ENCODE peak calls at places on chromosome 16, in six cellular contexts. K, Z, O, D, Y and N are unnamed samples.

GRCh38 chr16:13305019-13305755 is 403.8 kb downstream of the SHISA9 start:
- DNase-seq in Y (no peak), D (peak), Z (no peak), K (peak), O (no peak), N (no peak)

GRCh38 chr16:53132406-53132805 is 77.6 kb downstream of the CHD9 start:
- DNase-seq in Z (no peak), D (no peak), O (no peak), K (no peak), Y (no peak), N (no peak)

GRCh38 chr16:18969050-18969854 is 14.5 kb upstream of the TMC7 start:
- DNase-seq in D (peak), K (peak), Y (peak), Z (peak), O (peak), N (peak)

GRCh38 chr16:14194706-14195105 is 123.6 kb downstream of the MRTFB start:
- DNase-seq in K (no peak), D (no peak), O (no peak), Z (no peak), Y (no peak), N (no peak)

GRCh38 chr16:72467157-72467759 is 295.3 kb upstream of the PMFBP1 start:
- DNase-seq in O (no peak), D (peak), Y (peak), Z (peak), K (peak), N (peak)

GRCh38 chr16:9787717-9788116 is 394.5 kb downstream of the GRIN2A start:
- DNase-seq in K (no peak), Y (peak), O (no peak), D (peak), Z (no peak), N (no peak)

GRCh38 chr16:24966031-24966430 is 49.1 kb downstream of the ARHGAP17 start:
- DNase-seq in K (no peak), Y (no peak), D (no peak), Z (no peak), O (no peak), N (no peak)

GRCh38 chr16:48971571-48972071 is 310.0 kb downstream of the CBLN1 start:
- DNase-seq in K (no peak), D (peak), Y (peak), O (no peak), Z (no peak), N (no peak)

GRCh38 chr16:58678716-58679115 is 5.9 kb downstream of the SLC38A7 start:
- DNase-seq in Y (no peak), D (no peak), Z (peak), K (peak), O (no peak), N (no peak)

GRCh38 chr16:71542377-71542776 is 16.2 kb downstream of the CHST4 start:
- DNase-seq in Z (peak), K (peak), D (peak), O (no peak), Y (peak), N (peak)

GRCh38 chr16:89623511-89624232 is 10.2 kb downstream of the DPEP1 start:
- DNase-seq in K (no peak), O (no peak), D (no peak), Y (no peak), Z (no peak), N (no peak)

GRCh38 chr16:6891486-6891885 is 441.2 kb upstream of the RBFOX1 start:
- DNase-seq in Z (no peak), O (no peak), Y (no peak), K (no peak), D (peak), N (no peak)

GRCh38 chr16:51951668-51952298 is 595.2 kb downstream of the TOX3 start:
- DNase-seq in Y (no peak), K (no peak), Z (no peak), O (no peak), D (peak), N (peak)

GRCh38 chr16:54077412-54077821 is 209.2 kb downstream of the IRX3 start:
- DNase-seq in K (no peak), D (peak), Z (no peak), O (no peak), Y (no peak), N (no peak)

GRCh38 chr16:23949630-23950290 is 114.0 kb downstream of the PRKCB start:
- DNase-seq in O (no peak), D (no peak), Z (no peak), Y (no peak), K (peak), N (no peak)

GRCh38 chr16:5972747-5973146 is 875.2 kb upstream of the EEF2KMT start:
- DNase-seq in D (no peak), Z (no peak), K (no peak), Y (no peak), O (no peak), N (no peak)

GRCh38 chr16:47143329-47143676 is 442 bp downstream of the NETO2 start:
- DNase-seq in O (peak), K (peak), Y (peak), Z (peak), D (peak), N (peak)

DNA sequence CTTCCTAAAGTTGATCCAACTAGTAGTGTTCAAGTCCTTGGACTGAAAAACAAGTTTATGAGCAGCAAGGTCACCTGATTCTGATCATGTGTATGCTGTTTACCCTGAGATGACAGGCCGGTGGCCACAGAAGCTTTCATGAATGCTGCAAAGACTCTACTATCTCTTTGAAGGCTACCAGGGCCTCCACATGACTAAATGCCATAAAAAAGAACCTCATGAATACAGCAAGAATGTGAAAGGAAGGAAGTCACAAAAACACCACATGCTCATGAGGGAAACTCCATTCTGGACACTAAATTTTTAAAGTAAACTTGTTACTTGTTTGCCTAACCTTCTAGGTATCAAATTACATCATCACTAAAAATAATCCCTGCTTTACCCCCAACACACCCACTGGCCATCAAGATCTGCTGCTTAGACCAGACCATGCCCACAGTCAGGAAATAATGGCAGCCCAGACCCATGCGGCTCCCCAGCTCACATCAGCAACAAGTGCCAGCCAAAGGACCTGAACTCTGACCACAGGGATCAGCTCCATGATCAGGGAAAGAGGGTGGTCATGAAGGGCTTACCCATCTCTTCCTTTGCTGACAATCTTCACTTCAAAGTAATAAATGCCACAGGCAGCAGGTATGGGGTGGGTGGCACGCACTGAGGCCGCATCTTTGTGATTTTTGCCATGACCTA is 1.4 kb downstream of the RANBP10 start:
- DNase-seq in D (no peak), O (no peak), Y (no peak), Z (no peak), K (no peak), N (no peak)
- H3K4me3 ChIP-seq in D (no peak), O (peak), Y (peak), Z (peak), K (peak), N (peak)

DNA sequence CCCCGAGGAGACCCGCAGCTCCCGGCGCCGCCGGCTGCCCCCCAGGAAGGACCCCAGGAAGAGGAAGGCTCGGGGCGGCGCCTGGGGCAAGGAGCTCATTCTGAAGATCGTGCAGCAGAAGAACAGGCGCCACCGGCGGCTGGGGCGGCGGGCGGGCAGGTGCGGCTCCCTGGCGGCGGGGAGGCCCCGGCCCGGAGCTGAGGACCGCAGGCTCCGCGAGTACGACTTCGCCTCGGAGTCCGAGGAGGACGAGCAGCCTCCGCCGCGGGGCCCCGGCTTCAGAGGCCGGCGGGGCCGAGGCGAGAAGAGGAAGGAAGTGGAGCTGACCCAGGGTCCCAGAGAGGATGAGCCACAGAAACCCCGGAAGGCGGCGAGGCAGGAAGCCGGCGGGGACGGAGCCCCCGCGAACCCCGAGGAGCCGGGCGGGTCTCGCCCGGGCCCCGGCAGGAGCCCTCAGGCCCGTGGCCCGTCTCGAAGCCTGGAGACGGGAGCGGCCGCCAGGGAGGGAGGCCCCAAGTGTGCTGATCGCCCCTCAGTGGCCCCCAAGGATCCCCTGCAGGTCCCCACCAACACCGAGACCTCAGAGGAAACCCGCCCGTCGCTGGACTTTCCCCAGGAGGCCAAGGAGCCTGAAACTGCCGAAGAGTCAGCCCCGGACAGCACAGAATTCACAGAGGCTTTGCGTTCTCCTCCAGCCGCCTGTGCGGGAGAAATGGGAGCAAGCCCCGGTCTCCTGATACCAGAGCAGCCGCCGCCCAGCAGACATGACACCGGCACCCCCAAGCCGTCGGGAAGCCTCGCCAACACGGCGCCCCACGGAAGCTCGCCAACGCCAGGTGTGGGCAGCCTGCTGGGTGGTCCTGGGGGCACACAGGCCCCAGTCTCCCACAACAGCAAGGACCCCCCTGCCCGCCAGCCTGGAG is 22.3 kb upstream of the ZFPM1 start:
- DNase-seq in O (no peak), D (no peak), Y (no peak), K (no peak), Z (no peak), N (peak)
- H3K4me3 ChIP-seq in O (peak), D (no peak), Y (peak), K (no peak), Z (no peak), N (peak)

DNA sequence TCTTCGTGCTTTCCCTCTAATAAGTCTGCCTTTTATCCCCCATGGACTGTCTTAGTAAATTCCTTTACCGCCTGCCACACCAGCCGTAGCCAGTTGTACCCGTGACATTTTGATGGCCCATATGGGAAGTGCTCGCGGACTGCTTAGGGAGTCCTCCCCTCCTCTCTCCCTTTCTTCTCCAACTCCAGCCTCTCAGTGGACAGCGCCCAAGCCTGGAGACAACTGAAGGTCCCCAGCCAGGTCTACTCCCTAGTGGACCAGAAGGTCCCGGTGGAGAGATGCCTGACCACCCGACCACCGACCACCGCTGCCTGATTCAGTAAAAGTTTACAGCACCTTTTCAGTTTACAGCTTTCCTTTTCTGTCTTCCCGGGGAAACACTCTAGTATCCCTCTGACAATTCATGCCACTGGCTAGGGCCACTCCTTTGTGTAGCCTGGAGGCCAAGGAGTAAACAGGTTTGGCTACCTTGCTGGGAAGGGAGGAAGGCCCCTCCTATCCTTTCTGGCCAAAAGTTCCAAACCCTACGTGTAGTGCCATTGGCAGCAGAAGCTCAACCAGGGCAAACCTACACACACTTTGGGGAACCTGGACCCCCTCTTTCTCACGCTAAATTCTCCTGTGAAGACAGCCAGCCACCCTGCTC is 18.0 kb downstream of the CTRB2 start:
- DNase-seq in D (no peak), Z (no peak), O (no peak), Y (no peak), K (no peak), N (no peak)
- H3K4me3 ChIP-seq in D (no peak), Z (no peak), O (no peak), Y (no peak), K (no peak), N (no peak)

GRCh38 chr16:77434365-77435239 is at the start of gene ADAMTS18:
- DNase-seq in D (peak), Y (no peak), K (no peak), O (no peak), Z (no peak), N (peak)
- H3K4me3 ChIP-seq in D (no peak), Y (no peak), K (no peak), O (no peak), Z (no peak), N (peak)

DNA sequence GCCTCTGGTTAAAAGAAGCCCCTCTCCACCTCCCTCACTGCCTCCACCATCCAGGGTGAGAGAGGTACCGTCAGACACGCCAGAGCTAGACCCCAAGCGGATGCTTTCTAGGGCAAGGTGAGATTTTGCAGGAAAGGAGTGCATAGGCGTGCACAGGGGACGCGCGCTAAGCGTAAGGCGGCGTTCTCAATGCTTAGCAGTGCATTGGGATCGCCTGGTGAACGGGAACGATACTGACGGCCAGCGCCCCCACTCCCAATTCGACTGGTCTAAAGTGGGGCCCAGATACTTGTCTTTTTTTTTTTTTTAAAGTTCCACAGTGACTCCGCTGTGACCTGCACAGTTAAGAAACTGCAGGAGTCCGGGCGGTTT is 57.9 kb upstream of the CREBBP start:
- DNase-seq in Y (no peak), Z (no peak), O (no peak), K (no peak), D (no peak), N (no peak)
- H3K4me3 ChIP-seq in Y (peak), Z (no peak), O (peak), K (no peak), D (no peak), N (peak)

DNA sequence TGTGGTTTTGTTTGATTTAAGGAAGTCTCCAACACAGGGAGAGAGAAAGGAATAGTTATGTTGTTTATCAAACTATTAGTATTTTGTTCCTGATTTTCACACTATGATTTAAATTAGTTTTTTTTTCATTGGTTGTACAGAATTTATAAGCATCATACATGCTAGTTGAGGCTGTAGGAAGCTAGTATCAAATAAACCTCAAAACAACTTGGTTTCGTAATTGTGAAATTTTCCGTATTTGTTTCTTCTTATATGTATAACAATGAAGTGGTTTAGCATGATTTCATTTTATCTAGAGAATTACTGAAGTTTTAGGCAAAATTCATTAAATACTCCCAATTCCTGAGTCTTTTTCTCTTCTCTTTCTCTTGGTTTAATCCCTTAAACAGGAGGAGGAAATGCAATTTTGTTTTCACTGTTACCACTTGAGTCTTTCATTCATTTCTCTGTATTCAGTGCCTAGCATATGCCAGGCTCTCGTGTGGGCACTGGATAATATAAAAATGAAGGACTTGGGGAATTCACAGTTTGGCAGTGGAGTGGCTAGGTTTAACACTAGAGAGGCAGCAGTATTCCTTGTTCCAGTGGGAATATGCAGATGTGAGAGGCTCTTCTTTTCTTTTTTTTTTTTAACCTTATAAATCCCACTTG is 1.8 kb downstream of the CYLD start:
- DNase-seq in Y (no peak), Z (peak), K (no peak), O (no peak), D (no peak), N (no peak)
- H3K4me3 ChIP-seq in Y (no peak), Z (peak), K (no peak), O (peak), D (no peak), N (peak)

DNA sequence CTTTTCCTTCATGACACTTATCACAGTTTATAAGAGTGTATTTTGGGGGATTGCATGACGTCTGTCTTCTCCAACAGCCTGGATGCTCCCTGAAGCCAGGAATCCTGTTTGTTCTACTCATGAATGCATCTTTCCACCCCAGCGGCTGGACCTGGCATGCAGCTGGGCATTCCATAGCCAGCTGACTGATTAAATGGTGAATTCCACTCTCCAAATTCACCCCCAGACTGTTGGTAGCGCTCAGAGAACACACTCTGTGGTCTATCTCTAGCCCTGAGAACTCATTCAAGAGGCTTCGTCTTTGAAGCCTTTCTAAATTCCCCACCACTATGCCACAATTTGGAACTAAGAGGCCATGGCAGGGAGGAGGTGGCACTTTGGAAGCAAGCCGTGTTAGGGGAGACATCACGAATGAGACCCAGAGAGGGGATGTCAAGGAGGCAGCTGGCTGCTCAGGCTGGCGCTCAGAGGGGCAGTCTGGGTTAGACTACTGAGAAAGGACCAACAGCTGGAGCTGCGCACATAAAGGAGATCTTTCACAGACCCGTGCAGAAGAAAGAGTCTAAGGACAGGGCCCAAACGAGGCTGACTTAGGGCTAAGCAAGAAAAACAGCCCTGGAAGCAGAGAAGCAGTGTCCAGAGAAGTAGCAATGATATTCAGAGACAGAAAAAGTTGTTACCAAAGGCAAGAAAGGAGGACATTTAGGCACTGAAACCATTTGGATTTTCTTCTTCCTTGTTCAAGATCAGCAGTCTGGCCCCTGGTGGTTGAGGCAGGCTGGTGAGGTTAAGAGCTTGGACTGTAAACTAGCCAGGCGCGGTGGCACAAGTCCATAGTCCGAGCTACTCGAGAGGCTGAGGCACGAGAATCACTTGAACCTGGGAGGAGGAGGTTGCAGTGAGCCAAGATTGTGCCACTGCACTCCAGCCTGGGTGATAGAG is 42.4 kb upstream of the ZNF629 start:
- DNase-seq in Z (no peak), Y (no peak), D (peak), O (no peak), K (no peak), N (no peak)
- H3K4me3 ChIP-seq in Z (no peak), Y (no peak), D (no peak), O (no peak), K (no peak), N (no peak)

GRCh38 chr16:84504420-84505248 is at the start of gene MEAK7:
- DNase-seq in Y (peak), K (peak), O (peak), Z (peak), D (peak), N (peak)

GRCh38 chr16:84502581-84502980 is 1.9 kb downstream of the MEAK7 start:
- DNase-seq in Y (no peak), D (no peak), Z (no peak), K (no peak), O (no peak), N (no peak)

GRCh38 chr16:84505249-84506156 is 1.0 kb upstream of the MEAK7 start:
- DNase-seq in Z (peak), D (peak), O (no peak), K (peak), Y (no peak), N (no peak)

GRCh38 chr16:84502075-84502474 is 2.4 kb downstream of the MEAK7 start:
- DNase-seq in Y (no peak), D (no peak), Z (no peak), K (no peak), O (no peak), N (no peak)

DNA sequence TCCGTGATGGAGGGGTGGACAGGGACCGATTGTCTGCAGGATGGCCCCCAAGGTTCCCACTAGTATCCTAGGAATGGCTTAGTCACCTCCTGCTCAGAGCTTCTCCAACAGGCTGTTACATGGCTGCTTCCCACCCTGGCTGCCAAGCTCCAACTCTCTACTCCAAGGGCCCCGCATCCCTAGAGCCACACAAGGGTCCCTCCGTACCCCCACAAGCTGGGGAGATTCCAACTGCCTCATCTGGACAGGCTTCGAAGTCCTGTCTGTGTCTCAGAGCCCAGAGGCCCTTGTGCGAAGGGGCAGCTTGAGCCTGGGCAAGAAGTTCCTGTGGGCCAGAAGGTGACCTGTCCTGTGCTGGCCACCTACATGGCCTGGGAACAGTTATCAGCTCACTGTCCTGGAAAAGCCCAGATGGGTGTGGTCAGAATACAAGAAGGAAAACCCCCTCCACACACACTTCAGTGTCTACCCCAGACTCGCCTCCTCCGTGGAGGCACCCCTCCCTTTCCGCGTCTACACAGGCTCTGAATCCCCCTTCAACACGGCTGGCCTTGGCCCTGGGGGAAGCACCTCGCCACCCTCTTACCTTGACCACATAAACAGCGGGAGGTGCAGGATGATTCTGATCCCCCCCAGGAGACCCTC is 586 bp downstream of the MEAK7 start:
- DNase-seq in O (no peak), D (no peak), Y (no peak), Z (no peak), K (no peak), N (no peak)
- H3K4me3 ChIP-seq in O (peak), D (peak), Y (peak), Z (peak), K (peak), N (peak)